ENCODE peak calls at places on chromosomes 16 and 17, in four cellular contexts. Y is AG04450, F is omental fat pad, N is A549. K is an unnamed sample.

GRCh38 chr17:72407336-72408121 is 286.7 kb downstream of the SOX9 start:
- DNase-seq in F (no peak), Y (peak), N (peak), K (peak)

GRCh38 chr16:22353188-22353919 is 21.1 kb downstream of the CDR2 start:
- DNase-seq in N (peak), F (no peak), Y (peak), K (no peak)

GRCh38 chr16:12126091-12126806 is 149.7 kb downstream of the SNX29 start:
- DNase-seq in N (no peak), F (no peak), Y (no peak), K (no peak)

GRCh38 chr16:80027007-80027965 is 426.7 kb upstream of the MAF start:
- DNase-seq in F (peak), N (peak), Y (peak), K (peak)

GRCh38 chr17:9648521-9649110 is 3.3 kb downstream of the USP43 start:
- DNase-seq in N (peak), Y (no peak), F (no peak), K (no peak)

GRCh38 chr17:1109606-1110523 is 69.9 kb downstream of the ABR start:
- DNase-seq in F (no peak), N (peak), Y (no peak), K (no peak)

GRCh38 chr16:86283944-86284343 is 226.4 kb upstream of the FOXF1 start:
- DNase-seq in Y (no peak), F (no peak), N (no peak), K (no peak)

GRCh38 chr17:4587195-4587594 is 2.9 kb downstream of the SMTNL2 start:
- DNase-seq in Y (no peak), N (no peak), F (no peak), K (no peak)

GRCh38 chr16:66539628-66540469 is 10.1 kb downstream of the TK2 start:
- DNase-seq in N (no peak), F (no peak), Y (no peak), K (no peak)

GRCh38 chr16:12295395-12295794 is 318.9 kb downstream of the SNX29 start:
- DNase-seq in Y (no peak), N (no peak), F (no peak), K (no peak)

GRCh38 chr16:87153326-87153725 is 163.9 kb downstream of the C16orf95 start:
- DNase-seq in F (no peak), Y (no peak), N (no peak), K (no peak)

GRCh38 chr16:23754594-23755483 is at the start of gene CHP2:
- DNase-seq in Y (no peak), N (no peak), F (no peak), K (peak)

GRCh38 chr16:19354371-19354770 is 63.3 kb upstream of the TMC5 start:
- DNase-seq in F (no peak), Y (no peak), N (no peak), K (no peak)

GRCh38 chr16:35252356-35252936 is 1793.0 kb downstream of the TP53TG3F start:
- DNase-seq in Y (no peak), N (no peak), F (no peak), K (no peak)

GRCh38 chr16:71473891-71474290 is 11.8 kb upstream of the ZNF23 start:
- DNase-seq in F (no peak), Y (no peak), N (no peak), K (no peak)

GRCh38 chr16:12573730-12574383 is 229.8 kb downstream of the CPPED1 start:
- DNase-seq in F (no peak), N (peak), Y (no peak), K (no peak)

GRCh38 chr17:44086364-44087311 is 16.1 kb downstream of the G6PC3 start:
- DNase-seq in Y (peak), F (peak), N (peak), K (no peak)

GRCh38 chr16:68279726-68280125 is 15.4 kb downstream of the SLC7A6 start:
- DNase-seq in Y (no peak), F (no peak), N (no peak), K (no peak)

GRCh38 chr17:19533718-19534561 is at the start of gene SLC47A1:
- DNase-seq in F (no peak), Y (no peak), N (peak), K (no peak)

DNA sequence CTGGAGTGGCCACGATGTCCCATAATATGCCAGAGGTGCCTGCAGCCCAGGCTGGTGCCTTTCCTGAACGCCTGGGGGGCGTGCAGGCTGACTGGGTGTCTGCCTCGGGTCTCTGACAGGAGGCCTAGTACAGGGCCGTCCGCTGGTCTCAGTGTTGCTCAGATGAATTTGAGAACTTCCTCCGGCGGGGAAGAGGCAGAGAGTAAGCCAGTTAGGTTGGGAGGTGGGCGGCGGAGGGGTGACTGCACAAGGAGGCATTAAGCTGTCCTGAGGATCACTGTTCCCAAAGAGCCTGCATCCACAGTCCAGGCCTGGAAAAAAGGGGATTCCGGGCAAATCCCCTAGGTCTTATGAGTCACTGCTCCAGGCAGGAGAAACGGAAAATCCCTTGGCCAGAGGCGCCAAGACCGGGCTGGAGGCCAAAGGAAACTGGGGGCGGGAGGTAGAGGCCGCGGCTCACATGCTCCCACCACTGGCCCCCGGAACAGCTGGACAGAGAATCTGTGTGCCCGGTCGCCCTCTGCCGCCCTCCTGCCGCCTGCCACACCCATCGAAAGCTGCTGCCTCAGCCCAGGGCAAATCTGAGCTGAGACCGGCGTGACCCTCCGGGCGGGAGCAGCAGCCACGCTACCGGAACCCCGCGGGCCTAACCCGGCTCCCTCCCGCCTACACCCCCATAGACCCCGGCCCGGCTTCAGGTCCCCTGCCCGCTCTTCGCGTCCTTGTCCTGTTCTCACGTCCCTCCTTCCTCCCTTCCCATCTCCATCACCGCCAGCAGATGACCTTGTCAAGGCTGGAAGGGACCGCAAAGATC is 1.2 kb downstream of the TRIM47 start:
- DNase-seq in Y (peak), N (peak), F (peak), K (peak)
- TF ChIP-seq CTCF in Y (peak), N (no peak), F (no peak), K (no peak)

DNA sequence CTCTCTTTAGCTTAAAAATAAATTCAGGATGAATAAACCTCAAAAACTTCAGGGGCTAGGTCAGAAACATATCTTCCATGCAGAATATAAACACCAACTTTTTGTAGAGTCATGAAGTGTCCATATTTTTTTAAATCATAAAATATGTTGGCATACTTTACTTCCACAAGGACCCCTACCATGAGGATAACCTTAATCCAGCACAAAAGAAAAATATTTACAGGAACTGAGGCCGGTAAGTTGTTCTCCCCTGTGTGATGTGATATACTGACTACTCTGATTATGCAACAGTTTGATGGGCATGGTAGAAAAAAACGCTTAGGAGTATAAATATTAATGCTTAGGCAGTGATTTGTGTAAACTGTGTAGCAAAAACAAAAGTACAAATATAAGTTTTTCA is 264.8 kb upstream of the CDH11 start:
- DNase-seq in Y (no peak), N (no peak), F (no peak), K (no peak)
- TF ChIP-seq CTCF in Y (no peak), N (no peak), F (no peak), K (no peak)

DNA sequence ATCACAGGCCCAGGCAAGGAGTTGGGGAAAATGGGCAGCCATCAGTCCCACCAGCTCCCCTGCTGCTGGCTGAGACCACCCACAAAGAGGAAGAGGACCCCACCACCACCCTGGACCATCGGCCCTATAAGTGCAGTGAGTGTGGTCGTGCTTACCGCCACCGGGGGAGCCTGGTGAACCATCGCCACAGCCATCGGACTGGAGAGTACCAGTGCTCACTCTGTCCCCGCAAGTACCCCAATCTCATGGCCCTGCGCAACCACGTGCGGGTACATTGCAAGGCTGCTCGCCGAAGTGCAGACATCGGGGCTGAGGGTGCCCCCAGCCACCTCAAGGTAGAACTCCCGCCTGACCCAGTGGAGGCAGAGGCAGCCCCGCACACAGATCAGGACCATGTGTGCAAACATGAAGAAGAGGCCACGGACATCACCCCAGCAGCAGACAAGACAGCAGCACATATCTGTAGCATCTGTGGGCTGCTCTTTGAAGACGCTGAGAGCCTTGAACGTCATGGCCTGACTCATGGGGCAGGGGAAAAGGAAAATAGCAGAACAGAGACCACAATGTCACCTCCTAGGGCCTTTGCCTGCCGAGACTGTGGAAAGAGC is 3.5 kb downstream of the ZNF646 start:
- DNase-seq in F (no peak), N (no peak), Y (no peak), K (no peak)
- TF ChIP-seq CTCF in F (no peak), N (no peak), Y (peak), K (no peak)

GRCh38 chr16:2779151-2779920 is 2.3 kb upstream of the ELOB start:
- DNase-seq in F (peak), Y (no peak), N (no peak), K (no peak)
- TF ChIP-seq CTCF in F (no peak), Y (no peak), N (no peak), K (no peak)

DNA sequence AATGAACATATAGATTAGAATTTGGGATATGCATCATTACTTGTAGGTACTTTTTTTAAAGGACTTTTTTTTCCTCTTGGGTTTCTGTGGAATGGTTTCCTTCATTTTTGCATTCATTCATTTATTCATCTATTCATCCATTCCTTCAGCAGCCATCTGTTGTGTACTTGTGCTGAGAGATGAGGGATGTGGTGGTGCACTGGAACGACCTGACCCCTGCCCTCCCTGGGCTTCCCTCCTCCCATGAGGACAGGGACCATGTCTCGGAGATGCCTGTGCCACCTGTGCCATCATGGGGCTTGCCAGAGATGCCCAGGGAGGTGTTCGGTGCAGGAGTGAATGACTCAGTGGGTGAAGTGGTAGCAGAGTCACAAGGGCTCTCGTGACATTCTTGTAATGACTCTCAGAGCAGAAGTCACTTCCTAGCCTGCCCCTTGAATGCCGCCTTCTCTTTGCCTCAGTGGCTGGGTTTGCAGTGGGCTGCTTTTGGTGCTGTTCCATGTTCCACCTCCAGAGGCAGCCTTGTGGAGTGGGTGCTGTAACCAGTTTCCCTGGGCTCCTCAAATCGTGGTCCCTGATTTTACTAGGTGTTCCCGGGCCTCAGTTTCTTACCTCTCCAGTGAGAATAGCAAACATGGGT is 43.9 kb downstream of the CLEC16A start:
- DNase-seq in F (no peak), N (no peak), Y (no peak), K (no peak)
- TF ChIP-seq CTCF in F (no peak), N (no peak), Y (peak), K (peak)

GRCh38 chr17:7856840-7857723 is at the start of gene NAA38:
- DNase-seq in Y (peak), F (peak), N (peak), K (peak)
- TF ChIP-seq CTCF in Y (peak), F (no peak), N (peak), K (peak)

DNA sequence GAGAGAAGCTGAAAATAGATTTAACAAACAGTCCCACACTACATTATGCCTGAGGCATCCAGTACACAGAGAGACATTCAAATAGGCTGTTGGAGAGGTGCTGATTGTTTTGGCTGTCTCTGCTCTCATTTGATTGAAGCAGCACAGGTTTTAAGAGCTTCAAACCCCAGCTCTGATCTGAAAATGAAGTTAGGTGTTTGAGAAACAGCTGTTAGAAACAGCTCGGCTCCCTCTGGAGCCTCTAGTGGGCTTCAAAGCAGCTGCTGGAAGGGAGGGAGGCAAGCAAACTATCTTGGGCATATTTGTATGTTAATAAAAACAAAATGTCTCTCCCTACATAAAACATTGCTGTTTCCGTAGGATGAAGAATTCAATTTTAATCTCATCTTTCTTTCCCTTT is 607.3 kb upstream of the GOT2 start:
- DNase-seq in Y (no peak), N (no peak), F (no peak), K (no peak)
- TF ChIP-seq CTCF in Y (no peak), N (no peak), F (no peak), K (peak)

GRCh38 chr17:28644782-28645575 is at the start of gene BLTP2:
- DNase-seq in N (peak), Y (peak), F (peak), K (peak)
- TF ChIP-seq CTCF in N (no peak), Y (no peak), F (no peak), K (no peak)

GRCh38 chr16:81598083-81598482 is 153.5 kb downstream of the CMIP start:
- DNase-seq in F (no peak), Y (no peak), N (no peak), K (no peak)
- TF ChIP-seq CTCF in F (no peak), Y (no peak), N (peak), K (no peak)

K was measured in osteocyte.